ENCODE peak calls at places on chromosomes 12 and 14, in eight cellular contexts. One of them, this sample, is unnamed.

GRCh38 chr12:65209655-65210043 is 40.3 kb downstream of the LEMD3 start:
- DNase-seq in nucleus accumbens: no peak
- DNase-seq in GM04504: no peak
- DNase-seq in GM06990: peak; percentile 34
- DNase-seq in stimulated activated CD4-positive, alpha-beta T cell treated with anti-CD3 and anti-CD28 coated beads, Interleukin-2, amount 100 ng/mL, for 48 hours: no peak
- DNase-seq in G401: no peak
- DNase-seq in mucosa of descending colon: no peak
- DNase-seq in NCI-H446: no peak
- DNase-seq in this sample: no peak

GRCh38 chr14:44589180-44589579 is 82.1 kb upstream of the FSCB start:
- DNase-seq in nucleus accumbens: no peak
- DNase-seq in GM04504: no peak
- DNase-seq in GM06990: no peak
- DNase-seq in stimulated activated CD4-positive, alpha-beta T cell treated with anti-CD3 and anti-CD28 coated beads, Interleukin-2, amount 100 ng/mL, for 48 hours: no peak
- DNase-seq in G401: no peak
- DNase-seq in mucosa of descending colon: no peak
- DNase-seq in NCI-H446: no peak
- DNase-seq in this sample: no peak

GRCh38 chr14:36721877-36722276 is 60.2 kb downstream of the PAX9 start:
- DNase-seq in nucleus accumbens: no peak
- DNase-seq in GM04504: no peak
- DNase-seq in GM06990: no peak
- DNase-seq in stimulated activated CD4-positive, alpha-beta T cell treated with anti-CD3 and anti-CD28 coated beads, Interleukin-2, amount 100 ng/mL, for 48 hours: no peak
- DNase-seq in G401: no peak
- DNase-seq in mucosa of descending colon: no peak
- DNase-seq in NCI-H446: no peak
- DNase-seq in this sample: no peak

GRCh38 chr12:105574056-105574715 is 243.7 kb downstream of the C12orf75 start:
- DNase-seq in nucleus accumbens: no peak
- DNase-seq in GM04504: no peak
- DNase-seq in GM06990: no peak
- DNase-seq in stimulated activated CD4-positive, alpha-beta T cell treated with anti-CD3 and anti-CD28 coated beads, Interleukin-2, amount 100 ng/mL, for 48 hours: no peak
- DNase-seq in G401: no peak
- DNase-seq in mucosa of descending colon: no peak
- DNase-seq in NCI-H446: peak; percentile 9
- DNase-seq in this sample: peak; percentile 81

GRCh38 chr12:55036326-55036725 is 16.6 kb downstream of the NEUROD4 start:
- DNase-seq in nucleus accumbens: no peak
- DNase-seq in GM04504: no peak
- DNase-seq in GM06990: no peak
- DNase-seq in stimulated activated CD4-positive, alpha-beta T cell treated with anti-CD3 and anti-CD28 coated beads, Interleukin-2, amount 100 ng/mL, for 48 hours: no peak
- DNase-seq in G401: no peak
- DNase-seq in mucosa of descending colon: no peak
- DNase-seq in NCI-H446: no peak
- DNase-seq in this sample: no peak

GRCh38 chr12:45483571-45483970 is 245.9 kb upstream of the ARID2 start:
- DNase-seq in nucleus accumbens: no peak
- DNase-seq in GM04504: peak; percentile 13
- DNase-seq in GM06990: no peak
- DNase-seq in stimulated activated CD4-positive, alpha-beta T cell treated with anti-CD3 and anti-CD28 coated beads, Interleukin-2, amount 100 ng/mL, for 48 hours: no peak
- DNase-seq in G401: no peak
- DNase-seq in mucosa of descending colon: no peak
- DNase-seq in NCI-H446: no peak
- DNase-seq in this sample: no peak

GRCh38 chr12:81699572-81699971 is 59.6 kb downstream of the PPFIA2 start:
- DNase-seq in nucleus accumbens: no peak
- DNase-seq in GM04504: no peak
- DNase-seq in GM06990: no peak
- DNase-seq in stimulated activated CD4-positive, alpha-beta T cell treated with anti-CD3 and anti-CD28 coated beads, Interleukin-2, amount 100 ng/mL, for 48 hours: no peak
- DNase-seq in G401: no peak
- DNase-seq in mucosa of descending colon: no peak
- DNase-seq in NCI-H446: no peak
- DNase-seq in this sample: no peak

GRCh38 chr12:130787445-130788410 is 51.3 kb downstream of the STX2 start:
- DNase-seq in nucleus accumbens: no peak
- DNase-seq in GM04504: no peak
- DNase-seq in GM06990: no peak
- DNase-seq in stimulated activated CD4-positive, alpha-beta T cell treated with anti-CD3 and anti-CD28 coated beads, Interleukin-2, amount 100 ng/mL, for 48 hours: no peak
- DNase-seq in G401: no peak
- DNase-seq in mucosa of descending colon: no peak
- DNase-seq in NCI-H446: no peak
- DNase-seq in this sample: no peak

GRCh38 chr14:86779416-86779815 is 1213.6 kb downstream of the GALC start:
- DNase-seq in nucleus accumbens: no peak
- DNase-seq in GM04504: no peak
- DNase-seq in GM06990: no peak
- DNase-seq in stimulated activated CD4-positive, alpha-beta T cell treated with anti-CD3 and anti-CD28 coated beads, Interleukin-2, amount 100 ng/mL, for 48 hours: no peak
- DNase-seq in G401: no peak
- DNase-seq in mucosa of descending colon: no peak
- DNase-seq in NCI-H446: no peak
- DNase-seq in this sample: no peak

GRCh38 chr14:94636744-94637412 is 24.7 kb downstream of the SERPINA3 start:
- DNase-seq in nucleus accumbens: no peak
- DNase-seq in GM04504: no peak
- DNase-seq in GM06990: no peak
- DNase-seq in stimulated activated CD4-positive, alpha-beta T cell treated with anti-CD3 and anti-CD28 coated beads, Interleukin-2, amount 100 ng/mL, for 48 hours: no peak
- DNase-seq in G401: no peak
- DNase-seq in mucosa of descending colon: no peak
- DNase-seq in NCI-H446: no peak
- DNase-seq in this sample: peak; percentile 11

GRCh38 chr14:68621400-68622365 is 171.2 kb downstream of the ZFP36L1 start:
- DNase-seq in nucleus accumbens: no peak
- DNase-seq in GM04504: peak; percentile 75
- DNase-seq in GM06990: no peak
- DNase-seq in stimulated activated CD4-positive, alpha-beta T cell treated with anti-CD3 and anti-CD28 coated beads, Interleukin-2, amount 100 ng/mL, for 48 hours: no peak
- DNase-seq in G401: no peak
- DNase-seq in mucosa of descending colon: no peak
- DNase-seq in NCI-H446: no peak
- DNase-seq in this sample: peak; percentile 65

GRCh38 chr12:71755146-71755892 is 656 bp downstream of the RAB21 start:
- DNase-seq in nucleus accumbens: peak; percentile 38
- DNase-seq in GM04504: peak; percentile 24
- DNase-seq in GM06990: peak; percentile 77
- DNase-seq in stimulated activated CD4-positive, alpha-beta T cell treated with anti-CD3 and anti-CD28 coated beads, Interleukin-2, amount 100 ng/mL, for 48 hours: peak; percentile 40
- DNase-seq in G401: peak; percentile 41
- DNase-seq in mucosa of descending colon: peak; percentile 75
- DNase-seq in NCI-H446: no peak
- DNase-seq in this sample: peak; percentile 81

GRCh38 chr12:89932950-89933349 is 224.3 kb upstream of the ATP2B1 start:
- DNase-seq in nucleus accumbens: no peak
- DNase-seq in GM04504: no peak
- DNase-seq in GM06990: no peak
- DNase-seq in stimulated activated CD4-positive, alpha-beta T cell treated with anti-CD3 and anti-CD28 coated beads, Interleukin-2, amount 100 ng/mL, for 48 hours: no peak
- DNase-seq in G401: no peak
- DNase-seq in mucosa of descending colon: no peak
- DNase-seq in NCI-H446: no peak
- DNase-seq in this sample: peak; percentile 9

GRCh38 chr14:54686219-54686870 is 119.4 kb downstream of the SAMD4A start:
- DNase-seq in nucleus accumbens: peak; percentile 72
- DNase-seq in GM04504: peak; percentile 88
- DNase-seq in GM06990: no peak
- DNase-seq in stimulated activated CD4-positive, alpha-beta T cell treated with anti-CD3 and anti-CD28 coated beads, Interleukin-2, amount 100 ng/mL, for 48 hours: no peak
- DNase-seq in G401: peak; percentile 36
- DNase-seq in mucosa of descending colon: no peak
- DNase-seq in NCI-H446: no peak
- DNase-seq in this sample: peak; percentile 89

GRCh38 chr12:12715459-12716150 is 1.6 kb upstream of the CDKN1B start:
- DNase-seq in nucleus accumbens: no peak
- DNase-seq in GM04504: no peak
- DNase-seq in GM06990: peak; percentile 64
- DNase-seq in stimulated activated CD4-positive, alpha-beta T cell treated with anti-CD3 and anti-CD28 coated beads, Interleukin-2, amount 100 ng/mL, for 48 hours: peak; percentile 40
- DNase-seq in G401: peak; percentile 50
- DNase-seq in mucosa of descending colon: no peak
- DNase-seq in NCI-H446: no peak
- DNase-seq in this sample: no peak

GRCh38 chr12:42446761-42447160 is 120.8 kb downstream of the PPHLN1 start:
- DNase-seq in nucleus accumbens: no peak
- DNase-seq in GM04504: no peak
- DNase-seq in GM06990: no peak
- DNase-seq in stimulated activated CD4-positive, alpha-beta T cell treated with anti-CD3 and anti-CD28 coated beads, Interleukin-2, amount 100 ng/mL, for 48 hours: no peak
- DNase-seq in G401: no peak
- DNase-seq in mucosa of descending colon: no peak
- DNase-seq in NCI-H446: no peak
- DNase-seq in this sample: peak; percentile 83

GRCh38 chr14:104659764-104660523 is 29.5 kb upstream of the INF2 start:
- DNase-seq in nucleus accumbens: no peak
- DNase-seq in GM04504: no peak
- DNase-seq in GM06990: peak; percentile 85
- DNase-seq in stimulated activated CD4-positive, alpha-beta T cell treated with anti-CD3 and anti-CD28 coated beads, Interleukin-2, amount 100 ng/mL, for 48 hours: no peak
- DNase-seq in G401: no peak
- DNase-seq in mucosa of descending colon: peak; percentile 71
- DNase-seq in NCI-H446: no peak
- DNase-seq in this sample: no peak

GRCh38 chr14:97796511-97796910 is 999.3 kb downstream of the VRK1 start:
- DNase-seq in nucleus accumbens: no peak
- DNase-seq in GM04504: no peak
- DNase-seq in GM06990: no peak
- DNase-seq in stimulated activated CD4-positive, alpha-beta T cell treated with anti-CD3 and anti-CD28 coated beads, Interleukin-2, amount 100 ng/mL, for 48 hours: no peak
- DNase-seq in G401: no peak
- DNase-seq in mucosa of descending colon: no peak
- DNase-seq in NCI-H446: no peak
- DNase-seq in this sample: no peak

GRCh38 chr12:111367661-111368221 is 1.2 kb downstream of the PHETA1 start:
- DNase-seq in nucleus accumbens: no peak
- DNase-seq in GM04504: no peak
- DNase-seq in GM06990: no peak
- DNase-seq in stimulated activated CD4-positive, alpha-beta T cell treated with anti-CD3 and anti-CD28 coated beads, Interleukin-2, amount 100 ng/mL, for 48 hours: no peak
- DNase-seq in G401: no peak
- DNase-seq in mucosa of descending colon: peak; percentile 80
- DNase-seq in NCI-H446: no peak
- DNase-seq in this sample: peak; percentile 46

GRCh38 chr12:54021432-54022013 is 6.7 kb upstream of the HOXC6 start:
- DNase-seq in nucleus accumbens: no peak
- DNase-seq in GM04504: no peak
- DNase-seq in GM06990: peak; percentile 64
- DNase-seq in stimulated activated CD4-positive, alpha-beta T cell treated with anti-CD3 and anti-CD28 coated beads, Interleukin-2, amount 100 ng/mL, for 48 hours: no peak
- DNase-seq in G401: no peak
- DNase-seq in mucosa of descending colon: no peak
- DNase-seq in NCI-H446: no peak
- DNase-seq in this sample: no peak

GRCh38 chr12:34338751-34339150 is 316.5 kb downstream of the ALG10 start:
- DNase-seq in nucleus accumbens: no peak
- DNase-seq in GM04504: no peak
- DNase-seq in GM06990: no peak
- DNase-seq in stimulated activated CD4-positive, alpha-beta T cell treated with anti-CD3 and anti-CD28 coated beads, Interleukin-2, amount 100 ng/mL, for 48 hours: no peak
- DNase-seq in G401: no peak
- DNase-seq in mucosa of descending colon: no peak
- DNase-seq in NCI-H446: no peak
- DNase-seq in this sample: no peak

GRCh38 chr12:49627752-49628360 is 4.5 kb downstream of the PRPF40B start:
- DNase-seq in nucleus accumbens: no peak
- DNase-seq in GM04504: peak; percentile 23
- DNase-seq in GM06990: no peak
- DNase-seq in stimulated activated CD4-positive, alpha-beta T cell treated with anti-CD3 and anti-CD28 coated beads, Interleukin-2, amount 100 ng/mL, for 48 hours: no peak
- DNase-seq in G401: no peak
- DNase-seq in mucosa of descending colon: no peak
- DNase-seq in NCI-H446: no peak
- DNase-seq in this sample: peak; percentile 83

GRCh38 chr12:29414368-29414767 is 33.4 kb upstream of the ERGIC2 start:
- DNase-seq in nucleus accumbens: no peak
- DNase-seq in GM04504: no peak
- DNase-seq in GM06990: no peak
- DNase-seq in stimulated activated CD4-positive, alpha-beta T cell treated with anti-CD3 and anti-CD28 coated beads, Interleukin-2, amount 100 ng/mL, for 48 hours: no peak
- DNase-seq in G401: no peak
- DNase-seq in mucosa of descending colon: no peak
- DNase-seq in NCI-H446: no peak
- DNase-seq in this sample: peak; percentile 26

GRCh38 chr14:101022916-101023435 is 119.5 kb upstream of the RTL1 start:
- DNase-seq in nucleus accumbens: no peak
- DNase-seq in GM04504: no peak
- DNase-seq in GM06990: no peak
- DNase-seq in stimulated activated CD4-positive, alpha-beta T cell treated with anti-CD3 and anti-CD28 coated beads, Interleukin-2, amount 100 ng/mL, for 48 hours: no peak
- DNase-seq in G401: no peak
- DNase-seq in mucosa of descending colon: no peak
- DNase-seq in NCI-H446: no peak
- DNase-seq in this sample: no peak

GRCh38 chr12:51972849-51973273 is 21.4 kb downstream of the ACVR1B start:
- DNase-seq in nucleus accumbens: peak; percentile 35
- DNase-seq in GM04504: no peak
- DNase-seq in GM06990: no peak
- DNase-seq in stimulated activated CD4-positive, alpha-beta T cell treated with anti-CD3 and anti-CD28 coated beads, Interleukin-2, amount 100 ng/mL, for 48 hours: peak; percentile 52
- DNase-seq in G401: no peak
- DNase-seq in mucosa of descending colon: peak; percentile 69
- DNase-seq in NCI-H446: no peak
- DNase-seq in this sample: peak; percentile 91

GRCh38 chr12:124730455-124730932 is 133.2 kb downstream of the SCARB1 start:
- DNase-seq in nucleus accumbens: no peak
- DNase-seq in GM04504: no peak
- DNase-seq in GM06990: no peak
- DNase-seq in stimulated activated CD4-positive, alpha-beta T cell treated with anti-CD3 and anti-CD28 coated beads, Interleukin-2, amount 100 ng/mL, for 48 hours: no peak
- DNase-seq in G401: no peak
- DNase-seq in mucosa of descending colon: no peak
- DNase-seq in NCI-H446: no peak
- DNase-seq in this sample: peak; percentile 96

GRCh38 chr12:111437816-111438454 is 32.2 kb downstream of the SH2B3 start:
- DNase-seq in nucleus accumbens: no peak
- DNase-seq in GM04504: peak; percentile 47
- DNase-seq in GM06990: no peak
- DNase-seq in stimulated activated CD4-positive, alpha-beta T cell treated with anti-CD3 and anti-CD28 coated beads, Interleukin-2, amount 100 ng/mL, for 48 hours: no peak
- DNase-seq in G401: no peak
- DNase-seq in mucosa of descending colon: peak; percentile 67
- DNase-seq in NCI-H446: no peak
- DNase-seq in this sample: peak; percentile 74

GRCh38 chr12:56461235-56462159 is 6.9 kb upstream of the SPRYD4 start:
- DNase-seq in nucleus accumbens: no peak
- DNase-seq in GM04504: no peak
- DNase-seq in GM06990: no peak
- DNase-seq in stimulated activated CD4-positive, alpha-beta T cell treated with anti-CD3 and anti-CD28 coated beads, Interleukin-2, amount 100 ng/mL, for 48 hours: no peak
- DNase-seq in G401: no peak
- DNase-seq in mucosa of descending colon: no peak
- DNase-seq in NCI-H446: no peak
- DNase-seq in this sample: peak; percentile 60

GRCh38 chr14:92316937-92317336 is 6.0 kb upstream of the SLC24A4 start:
- DNase-seq in nucleus accumbens: no peak
- DNase-seq in GM04504: no peak
- DNase-seq in GM06990: no peak
- DNase-seq in stimulated activated CD4-positive, alpha-beta T cell treated with anti-CD3 and anti-CD28 coated beads, Interleukin-2, amount 100 ng/mL, for 48 hours: no peak
- DNase-seq in G401: no peak
- DNase-seq in mucosa of descending colon: no peak
- DNase-seq in NCI-H446: no peak
- DNase-seq in this sample: no peak

GRCh38 chr14:101109981-101110728 is 206.6 kb upstream of the RTL1 start:
- DNase-seq in nucleus accumbens: no peak
- DNase-seq in GM04504: no peak
- DNase-seq in GM06990: no peak
- DNase-seq in stimulated activated CD4-positive, alpha-beta T cell treated with anti-CD3 and anti-CD28 coated beads, Interleukin-2, amount 100 ng/mL, for 48 hours: no peak
- DNase-seq in G401: no peak
- DNase-seq in mucosa of descending colon: no peak
- DNase-seq in NCI-H446: no peak
- DNase-seq in this sample: no peak

GRCh38 chr12:4681732-4682131 is 32.8 kb downstream of the NDUFA9 start:
- DNase-seq in nucleus accumbens: no peak
- DNase-seq in GM04504: no peak
- DNase-seq in GM06990: no peak
- DNase-seq in stimulated activated CD4-positive, alpha-beta T cell treated with anti-CD3 and anti-CD28 coated beads, Interleukin-2, amount 100 ng/mL, for 48 hours: no peak
- DNase-seq in G401: no peak
- DNase-seq in mucosa of descending colon: no peak
- DNase-seq in NCI-H446: no peak
- DNase-seq in this sample: no peak